ENCODE peak calls at places on chromosomes 2 and 18, in four cellular contexts. V, Z, F and G are unnamed samples.

GRCh38 chr2:16323551-16324543 is 341.8 kb downstream of the CYRIA start:
- DNase-seq in V (no peak), Z (no peak), F (no peak), G (no peak)

GRCh38 chr18:9380571-9381390 is 46.2 kb downstream of the TWSG1 start:
- DNase-seq in V (no peak), F (no peak), Z (no peak), G (no peak)

GRCh38 chr2:241808051-241808450 is 942 bp upstream of the NEU4 start:
- DNase-seq in Z (no peak), V (peak; percentile 8), F (no peak), G (peak; percentile 13)

GRCh38 chr2:159545080-159545479 is 71.3 kb downstream of the BAZ2B start:
- DNase-seq in F (no peak), Z (no peak), V (no peak), G (no peak)

GRCh38 chr2:191180712-191181111 is 29.9 kb upstream of the STAT4 start:
- DNase-seq in F (no peak), Z (no peak), V (no peak), G (no peak)

GRCh38 chr2:30701782-30702181 is 105.5 kb downstream of the CAPN13 start:
- DNase-seq in Z (no peak), V (no peak), F (no peak), G (no peak)

GRCh38 chr18:79529296-79529695 is 133.6 kb downstream of the NFATC1 start:
- DNase-seq in F (peak; percentile 15), V (no peak), Z (no peak), G (no peak)

GRCh38 chr2:201440182-201440581 is 11.1 kb downstream of the TRAK2 start:
- DNase-seq in F (no peak), V (peak; percentile 82), Z (peak; percentile 92), G (no peak)

GRCh38 chr18:47174545-47175116 is 1.5 kb downstream of the IER3IP1 start:
- DNase-seq in F (no peak), V (peak; percentile 15), Z (no peak), G (no peak)

GRCh38 chr2:239936838-239937581 is 88.1 kb downstream of the NDUFA10 start:
- DNase-seq in V (no peak), F (peak; percentile 5), Z (no peak), G (peak; percentile 5)

GRCh38 chr18:34031810-34032209 is 192.9 kb downstream of the NOL4 start:
- DNase-seq in V (no peak), Z (no peak), F (no peak), G (no peak)

GRCh38 chr2:84494070-84494469 is 22.2 kb upstream of the DNAH6 start:
- DNase-seq in F (no peak), Z (no peak), V (no peak), G (no peak)

GRCh38 chr2:241218131-241219029 is 29.9 kb downstream of the ANO7 start:
- DNase-seq in F (peak; percentile 59), Z (no peak), V (peak; percentile 42), G (peak; percentile 55)

GRCh38 chr2:57936216-57936615 is 110.4 kb upstream of the VRK2 start:
- DNase-seq in Z (no peak), V (no peak), F (no peak), G (no peak)

GRCh38 chr18:47595816-47596501 is 334.5 kb downstream of the SMAD2 start:
- DNase-seq in V (peak; percentile 55), F (no peak), Z (no peak), G (no peak)

GRCh38 chr18:5237083-5237722 is 40.1 kb upstream of the AKAIN1 start:
- DNase-seq in F (no peak), Z (no peak), V (no peak), G (peak; percentile 15)

GRCh38 chr2:126227250-126227649 is 428.7 kb upstream of the GYPC start:
- DNase-seq in V (no peak), F (no peak), Z (no peak), G (no peak)

GRCh38 chr18:25282282-25282681 is 69.7 kb downstream of the ZNF521 start:
- DNase-seq in Z (no peak), F (no peak), V (peak; percentile 17), G (no peak)

GRCh38 chr2:151251012-151251411 is 10.7 kb downstream of the RBM43 start:
- DNase-seq in Z (no peak), F (no peak), V (no peak), G (no peak)

GRCh38 chr2:239372835-239373234 is 28.0 kb downstream of the HDAC4 start:
- DNase-seq in F (no peak), V (no peak), Z (no peak), G (peak; percentile 5)

GRCh38 chr2:212005077-212005671 is 533.4 kb downstream of the ERBB4 start:
- DNase-seq in F (no peak), V (peak; percentile 24), Z (no peak), G (peak; percentile 20)

GRCh38 chr18:70086085-70086484 is 119.4 kb downstream of the RTTN start:
- DNase-seq in F (no peak), V (no peak), Z (no peak), G (no peak)

GRCh38 chr2:197705912-197706838 is 1.0 kb downstream of the MARS2 start:
- DNase-seq in V (peak; percentile 52), Z (no peak), F (no peak), G (peak; percentile 26)

GRCh38 chr2:180364719-180365118 is 357.6 kb upstream of the CWC22 start:
- DNase-seq in F (no peak), Z (peak; percentile 73), V (no peak), G (no peak)

GRCh38 chr2:37790462-37790861 is 119.0 kb upstream of the CDC42EP3 start:
- DNase-seq in Z (no peak), F (no peak), V (no peak), G (no peak)

GRCh38 chr2:120879401-120880295 is 144.0 kb downstream of the GLI2 start:
- DNase-seq in V (no peak), Z (peak; percentile 10), F (no peak), G (no peak)

GRCh38 chr2:19140463-19141208 is 217.8 kb downstream of the OSR1 start:
- DNase-seq in V (no peak), F (no peak), Z (peak; percentile 53), G (no peak)

GRCh38 chr2:128455710-128456050 is 137.0 kb upstream of the HS6ST1 start:
- DNase-seq in F (no peak), Z (no peak), V (no peak), G (no peak)

GRCh38 chr2:175366814-175367213 is 185.3 kb upstream of the ATP5MC3 start:
- DNase-seq in V (peak; percentile 54), Z (peak; percentile 26), F (no peak), G (no peak)

GRCh38 chr2:118945921-118946320 is 3.9 kb downstream of the MARCO start:
- DNase-seq in Z (no peak), V (no peak), F (no peak), G (no peak)

GRCh38 chr18:6731197-6731596 is 1.7 kb downstream of the ARHGAP28 start:
- DNase-seq in V (peak; percentile 5), F (no peak), Z (peak; percentile 34), G (no peak)

GRCh38 chr18:26159353-26159752 is 25.7 kb downstream of the PSMA8 start:
- DNase-seq in V (no peak), Z (no peak), F (no peak), G (no peak)

GRCh38 chr2:73202156-73203054 is at the start of gene NOTO:
- DNase-seq in V (no peak), Z (no peak), F (no peak), G (no peak)
- H3K4me3 ChIP-seq in V (no peak within 1 kb of the TSS), Z (peak within 1 kb of the TSS; percentile 27), F (no peak within 1 kb of the TSS), G (peak within 1 kb of the TSS; percentile 55)

GRCh38 chr2:227534714-227535113 is 62.8 kb downstream of the AGFG1 start:
- DNase-seq in Z (no peak), F (no peak), V (no peak), G (no peak)

GRCh38 chr2:227524665-227525064 is 52.7 kb downstream of the AGFG1 start:
- DNase-seq in F (no peak), Z (no peak), V (no peak), G (no peak)

GRCh38 chr2:227528803-227529202 is 56.8 kb downstream of the AGFG1 start:
- DNase-seq in F (no peak), V (no peak), Z (no peak), G (no peak)

DNA sequence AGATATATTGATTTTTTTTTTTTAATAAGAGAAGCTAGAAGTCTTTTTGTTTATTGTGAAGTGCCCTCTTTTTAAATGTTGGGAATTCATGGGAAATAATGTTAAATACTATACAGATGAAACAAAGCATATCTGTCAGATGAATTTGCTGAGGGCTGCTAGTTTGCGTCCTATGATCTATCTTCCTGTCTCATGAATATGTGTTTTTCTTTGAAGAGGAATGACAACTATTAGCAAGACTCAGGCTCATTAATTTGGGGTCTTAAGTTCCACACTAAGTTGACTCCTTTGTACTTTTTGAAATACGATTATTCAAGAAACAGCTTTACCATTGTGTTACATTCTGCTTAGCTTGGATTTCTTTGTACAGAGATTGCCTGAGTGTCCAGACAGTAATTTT is 57.9 kb downstream of the AGFG1 start:
- DNase-seq in Z (no peak), V (no peak), F (no peak), G (no peak)
- H3K36me3 ChIP-seq in Z (no peaks in the 10 kb centered on the region), V (no peaks in the 10 kb centered on the region), F (no peaks in the 10 kb centered on the region), G (peaks cover 51% of the 10 kb centered on the region)

GRCh38 chr2:210476194-210477128 is at the start of gene LANCL1:
- DNase-seq in F (peak; percentile 88), Z (peak; percentile 90), V (peak; percentile 94), G (peak; percentile 92)
- TF ChIP-seq CTCF in F (no peak), Z (no peak), V (no peak), G (peak; percentile 14)

GRCh38 chr18:49561127-49561376 is 805 bp upstream of the LIPG start:
- DNase-seq in Z (no peak), F (no peak), V (no peak), G (no peak)

GRCh38 chr18:49560277-49561126 is 1.4 kb upstream of the LIPG start:
- DNase-seq in Z (peak; percentile 43), V (peak; percentile 62), F (no peak), G (no peak)

GRCh38 chr18:49563130-49563540 is 1.3 kb downstream of the LIPG start:
- DNase-seq in Z (no peak), V (no peak), F (no peak), G (no peak)

GRCh38 chr18:49562481-49563129 is 748 bp downstream of the LIPG start:
- DNase-seq in Z (no peak), V (peak; percentile 33), F (no peak), G (no peak)

GRCh38 chr18:49561377-49562193 is at the start of gene LIPG:
- DNase-seq in V (peak; percentile 90), Z (peak; percentile 75), F (no peak), G (no peak)
- H3K4me3 ChIP-seq in V (peak within 1 kb of the TSS; percentile 14), Z (peak within 1 kb of the TSS; percentile 21), F (peak within 1 kb of the TSS; percentile 6), G (peak within 1 kb of the TSS; percentile 57)

GRCh38 chr2:178770518-178770917 is 36.7 kb downstream of the TTN start:
- DNase-seq in F (no peak), V (no peak), Z (no peak), G (no peak)
- H3K36me3 ChIP-seq in F (no peaks in the 10 kb centered on the region), V (no peaks in the 10 kb centered on the region), Z (no peaks in the 10 kb centered on the region), G (peaks cover 99% of the 10 kb centered on the region)

DNA sequence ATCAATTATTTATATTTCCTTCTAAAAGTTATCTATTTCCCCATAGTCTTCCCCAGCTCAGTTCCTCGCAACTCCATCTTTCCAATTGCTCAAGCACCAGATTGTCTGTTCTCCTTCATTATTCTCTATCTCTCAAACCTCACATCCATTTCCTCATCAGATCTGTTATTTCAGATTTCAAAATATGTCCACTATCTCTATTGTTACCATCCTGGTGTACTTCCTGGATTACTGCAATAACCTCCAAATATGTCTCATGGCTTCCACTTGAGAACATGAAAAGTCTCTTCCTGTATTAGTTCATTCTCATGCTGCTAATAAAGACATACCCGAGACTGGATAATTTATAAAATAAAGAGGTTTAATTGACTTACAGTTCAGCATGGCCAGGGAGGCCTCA is 641.7 kb upstream of the ZEB2 start:
- DNase-seq in V (no peak), Z (no peak), F (no peak), G (no peak)
- TF ChIP-seq CTCF in V (no peak), Z (no peak), F (no peak), G (no peak)